ENCODE peak calls at places on chromosomes 6 and 20, in eight cellular contexts. X is kidney tubule cell; A is IMR-90; G is mucosa of descending colon; Y is stimulated activated CD4-positive, alpha-beta T cell treated with anti-CD3 and anti-CD28 coated beads, Interleukin-4, amount 100 ng/mL, for 4 hours; O is effector memory CD4-positive, alpha-beta T cell; W is activated CD4-positive, alpha-beta T cell treated with anti-CD3 and anti-CD28 coated beads, Interleukin-2, amount 50 U/mL, for 24 hours; C is tibial artery. I is an unnamed sample.

GRCh38 chr6:97653517-97653916 is 370.5 kb upstream of the MMS22L start:
- DNase-seq in X (no peak), A (no peak), G (no peak), Y (no peak), O (no peak), W (no peak), C (no peak), I (no peak)

GRCh38 chr20:43942661-43943285 is 28.1 kb downstream of the TOX2 start:
- DNase-seq in X (peak; percentile 68), A (peak; percentile 85), G (no peak), Y (no peak), O (no peak), W (peak; percentile 35), C (no peak), I (no peak)

GRCh38 chr20:57167292-57167655 is 99.2 kb downstream of the BMP7 start:
- DNase-seq in X (no peak), A (no peak), G (no peak), Y (no peak), O (no peak), W (no peak), C (no peak), I (no peak)

GRCh38 chr20:3074812-3075211 is 3.4 kb downstream of the OXT start:
- DNase-seq in X (no peak), A (no peak), G (no peak), Y (no peak), O (no peak), W (no peak), C (no peak), I (no peak)

GRCh38 chr6:141562181-141562800 is 570.4 kb upstream of the GJE1 start:
- DNase-seq in X (peak; percentile 58), A (no peak), G (no peak), Y (no peak), O (no peak), W (no peak), C (no peak), I (peak; percentile 55)

GRCh38 chr20:61185841-61186601 is 66.0 kb upstream of the CDH4 start:
- DNase-seq in X (peak; percentile 96), A (peak; percentile 98), G (no peak), Y (no peak), O (no peak), W (no peak), C (no peak), I (no peak)

GRCh38 chr20:58711266-58712051 is 18.9 kb downstream of the NPEPL1 start:
- DNase-seq in X (no peak), A (no peak), G (no peak), Y (no peak), O (no peak), W (no peak), C (peak; percentile 14), I (peak; percentile 34)

GRCh38 chr6:30931959-30932645 is at the start of gene SFTA2:
- DNase-seq in X (peak; percentile 86), A (no peak), G (no peak), Y (no peak), O (no peak), W (no peak), C (no peak), I (no peak)

GRCh38 chr6:111591370-111591900 is 14.2 kb downstream of the TRAF3IP2 start:
- DNase-seq in X (peak; percentile 96), A (peak; percentile 100), G (peak; percentile 80), Y (no peak), O (no peak), W (no peak), C (peak; percentile 97), I (no peak)

GRCh38 chr6:149065658-149066556 is 251.6 kb upstream of the TAB2 start:
- DNase-seq in X (no peak), A (no peak), G (no peak), Y (peak; percentile 31), O (peak; percentile 30), W (peak; percentile 34), C (no peak), I (no peak)

GRCh38 chr6:164331026-164331425 is 916.5 kb downstream of the QKI start:
- DNase-seq in X (no peak), A (no peak), G (no peak), Y (no peak), O (no peak), W (no peak), C (no peak), I (no peak)

GRCh38 chr6:169165561-169166300 is 87.9 kb downstream of the THBS2 start:
- DNase-seq in X (no peak), A (peak; percentile 77), G (no peak), Y (no peak), O (no peak), W (no peak), C (no peak), I (no peak)

GRCh38 chr6:33746036-33746600 is 587 bp downstream of the IP6K3 start:
- DNase-seq in X (peak; percentile 77), A (peak; percentile 61), G (peak; percentile 65), Y (no peak), O (no peak), W (no peak), C (peak; percentile 48), I (no peak)

GRCh38 chr6:129393659-129394058 is 316.3 kb downstream of the ARHGAP18 start:
- DNase-seq in X (no peak), A (no peak), G (no peak), Y (no peak), O (no peak), W (no peak), C (no peak), I (no peak)

GRCh38 chr6:119161450-119161849 is 83.0 kb upstream of the FAM184A start:
- DNase-seq in X (peak; percentile 28), A (no peak), G (no peak), Y (no peak), O (no peak), W (no peak), C (no peak), I (no peak)

GRCh38 chr6:134358320-134358719 is 40.4 kb upstream of the SGK1 start:
- DNase-seq in X (no peak), A (peak; percentile 85), G (no peak), Y (no peak), O (no peak), W (no peak), C (no peak), I (no peak)

GRCh38 chr6:115759051-115759450 is 301.6 kb downstream of the FRK start:
- DNase-seq in X (no peak), A (no peak), G (no peak), Y (no peak), O (no peak), W (no peak), C (no peak), I (no peak)

GRCh38 chr6:13377054-13377758 is 48.9 kb upstream of the TBC1D7 start:
- DNase-seq in X (no peak), A (no peak), G (no peak), Y (no peak), O (no peak), W (no peak), C (no peak), I (no peak)

GRCh38 chr20:55252525-55252924 is 752.8 kb downstream of the CBLN4 start:
- DNase-seq in X (no peak), A (no peak), G (no peak), Y (no peak), O (no peak), W (no peak), C (no peak), I (no peak)

GRCh38 chr6:160254467-160255312 is 3.9 kb downstream of the SLC22A2 start:
- DNase-seq in X (peak; percentile 100), A (no peak), G (peak; percentile 73), Y (no peak), O (no peak), W (no peak), C (no peak), I (no peak)

GRCh38 chr6:43256670-43257664 is 13.7 kb downstream of the TTBK1 start:
- DNase-seq in X (no peak), A (no peak), G (no peak), Y (no peak), O (no peak), W (no peak), C (no peak), I (no peak)

GRCh38 chr6:13573669-13574110 is 711 bp upstream of the SIRT5 start:
- DNase-seq in X (peak; percentile 71), A (peak; percentile 46), G (peak; percentile 63), Y (peak; percentile 4), O (no peak), W (peak; percentile 2), C (peak; percentile 32), I (no peak)

GRCh38 chr6:154478021-154478651 is 32.3 kb downstream of the CNKSR3 start:
- DNase-seq in X (peak; percentile 83), A (peak; percentile 23), G (no peak), Y (no peak), O (no peak), W (no peak), C (no peak), I (no peak)

GRCh38 chr6:148343383-148343782 is 745 bp downstream of the SASH1 start:
- DNase-seq in X (no peak), A (no peak), G (no peak), Y (no peak), O (no peak), W (no peak), C (no peak), I (no peak)

GRCh38 chr20:2751868-2752630 is 48.4 kb downstream of the CPXM1 start:
- DNase-seq in X (no peak), A (no peak), G (peak; percentile 65), Y (peak; percentile 37), O (peak; percentile 38), W (no peak), C (no peak), I (peak; percentile 54)

GRCh38 chr6:158366363-158366762 is 54.1 kb downstream of the TULP4 start:
- DNase-seq in X (no peak), A (no peak), G (no peak), Y (no peak), O (no peak), W (no peak), C (no peak), I (no peak)

GRCh38 chr6:43757966-43758616 is 11.9 kb upstream of the VEGFA start:
- DNase-seq in X (no peak), A (no peak), G (no peak), Y (no peak), O (no peak), W (no peak), C (no peak), I (no peak)

GRCh38 chr6:24145690-24146131 is 19.7 kb downstream of the NRSN1 start:
- DNase-seq in X (no peak), A (no peak), G (no peak), Y (no peak), O (no peak), W (no peak), C (no peak), I (no peak)

GRCh38 chr6:52221302-52221701 is 23.0 kb downstream of the IL17F start:
- DNase-seq in X (peak; percentile 87), A (no peak), G (no peak), Y (no peak), O (no peak), W (peak; percentile 39), C (no peak), I (no peak)

GRCh38 chr6:16713597-16713996 is 47.7 kb downstream of the ATXN1 start:
- DNase-seq in X (no peak), A (no peak), G (no peak), Y (no peak), O (no peak), W (no peak), C (no peak), I (no peak)

GRCh38 chr6:43851204-43851855 is 81.3 kb downstream of the VEGFA start:
- DNase-seq in X (peak; percentile 75), A (peak; percentile 73), G (no peak), Y (no peak), O (no peak), W (no peak), C (no peak), I (no peak)

GRCh38 chr6:99431901-99432300 is 6.8 kb upstream of the PNISR start:
- DNase-seq in X (no peak), A (no peak), G (no peak), Y (no peak), O (no peak), W (no peak), C (no peak), I (no peak)